ENCODE peak calls at places on chromosomes 2 and 18, in seven cellular contexts. G is epithelial cell of esophagus, P is fibroblast of mammary gland, D is OCI-LY7, O is suprapubic skin, E is AG04450, A is sigmoid colon. T is an unnamed sample.

GRCh38 chr2:95297088-95297487 is at the start of gene KCNIP3:
- DNase-seq in G (no peak), P (no peak), D (no peak), O (no peak), E (no peak), A (no peak), T (no peak)

GRCh38 chr2:144515425-144515693 is 4.6 kb downstream of the ZEB2 start:
- DNase-seq in G (no peak), P (no peak), D (no peak), O (no peak), E (no peak), A (no peak), T (no peak)

GRCh38 chr2:105595536-105595935 is 149.2 kb upstream of the NCK2 start:
- DNase-seq in G (peak), P (no peak), D (no peak), O (peak), E (no peak), A (no peak), T (no peak)

GRCh38 chr2:177983183-177983788 is 89.3 kb downstream of the PDE11A start:
- DNase-seq in G (peak), P (peak), D (peak), O (no peak), E (peak), A (no peak), T (no peak)

GRCh38 chr2:17506736-17507616 is 11.3 kb downstream of the RAD51AP2 start:
- DNase-seq in G (peak), P (peak), D (no peak), O (no peak), E (no peak), A (no peak), T (no peak)

GRCh38 chr2:120360307-120360855 is 14.4 kb downstream of the INHBB start:
- DNase-seq in G (peak), P (peak), D (no peak), O (no peak), E (no peak), A (no peak), T (peak)

GRCh38 chr2:160224060-160224459 is 24.0 kb upstream of the ITGB6 start:
- DNase-seq in G (peak), P (peak), D (no peak), O (no peak), E (peak), A (no peak), T (peak)

GRCh38 chr2:29001791-29002190 is 20.7 kb downstream of the TOGARAM2 start:
- DNase-seq in G (no peak), P (no peak), D (no peak), O (no peak), E (no peak), A (no peak), T (no peak)

GRCh38 chr18:41767960-41768359 is 187.1 kb upstream of the PIK3C3 start:
- DNase-seq in G (peak), P (peak), D (no peak), O (no peak), E (peak), A (no peak), T (no peak)

GRCh38 chr2:42888846-42889245 is 96.5 kb upstream of the HAAO start:
- DNase-seq in G (no peak), P (no peak), D (no peak), O (no peak), E (no peak), A (no peak), T (no peak)

GRCh38 chr2:8720741-8721140 is 38.9 kb downstream of the ID2 start:
- DNase-seq in G (no peak), P (no peak), D (no peak), O (no peak), E (no peak), A (no peak), T (no peak)

GRCh38 chr2:100731535-100731981 is 88.4 kb upstream of the NPAS2 start:
- DNase-seq in G (peak), P (peak), D (no peak), O (no peak), E (no peak), A (no peak), T (no peak)

GRCh38 chr2:13515254-13515653 is 798.5 kb downstream of the TRIB2 start:
- DNase-seq in G (no peak), P (no peak), D (no peak), O (no peak), E (no peak), A (no peak), T (no peak)

GRCh38 chr2:111117666-111118454 is 2.9 kb upstream of the BCL2L11 start:
- DNase-seq in G (peak), P (peak), D (no peak), O (no peak), E (peak), A (peak), T (no peak)

GRCh38 chr2:28613616-28614501 is 118.0 kb downstream of the PLB1 start:
- DNase-seq in G (peak), P (peak), D (no peak), O (no peak), E (peak), A (no peak), T (peak)

GRCh38 chr2:239379641-239380170 is 21.1 kb downstream of the HDAC4 start:
- DNase-seq in G (no peak), P (no peak), D (no peak), O (peak), E (no peak), A (peak), T (no peak)

GRCh38 chr2:112646102-112646719 is 472 bp downstream of the SLC20A1 start:
- DNase-seq in G (no peak), P (no peak), D (peak), O (no peak), E (no peak), A (peak), T (no peak)

GRCh38 chr2:170313636-170314348 is 135.8 kb downstream of the MYO3B start:
- DNase-seq in G (peak), P (peak), D (no peak), O (no peak), E (no peak), A (no peak), T (no peak)

GRCh38 chr2:241993386-241994005 is 124.0 kb downstream of the RTP5 start:
- DNase-seq in G (no peak), P (no peak), D (no peak), O (peak), E (no peak), A (no peak), T (no peak)

GRCh38 chr2:203928849-203929248 is 7.7 kb upstream of the ICOS start:
- DNase-seq in G (peak), P (peak), D (peak), O (no peak), E (no peak), A (no peak), T (no peak)

GRCh38 chr2:178829299-178829698 is 22.1 kb upstream of the TTN start:
- DNase-seq in G (no peak), P (peak), D (no peak), O (no peak), E (no peak), A (no peak), T (no peak)

GRCh38 chr2:8630676-8631464 is 51.0 kb upstream of the ID2 start:
- DNase-seq in G (no peak), P (no peak), D (no peak), O (no peak), E (no peak), A (peak), T (no peak)

GRCh38 chr18:49645836-49646235 is 84.0 kb downstream of the LIPG start:
- DNase-seq in G (no peak), P (peak), D (no peak), O (no peak), E (no peak), A (peak), T (no peak)

GRCh38 chr2:238320648-238321281 is 447 bp downstream of the TRAF3IP1 start:
- DNase-seq in G (peak), P (peak), D (peak), O (peak), E (no peak), A (peak), T (no peak)

GRCh38 chr2:25252291-25253152 is 84.1 kb upstream of the POMC start:
- DNase-seq in G (peak), P (peak), D (no peak), O (no peak), E (no peak), A (peak), T (peak)

GRCh38 chr2:217827430-217828201 is 175.2 kb downstream of the TNS1 start:
- DNase-seq in G (no peak), P (peak), D (no peak), O (no peak), E (no peak), A (no peak), T (no peak)

GRCh38 chr2:133077259-133077822 is 407.3 kb upstream of the LYPD1 start:
- DNase-seq in G (no peak), P (no peak), D (no peak), O (no peak), E (peak), A (no peak), T (no peak)

GRCh38 chr18:30908381-30908780 is 134.2 kb downstream of the DSC3 start:
- DNase-seq in G (peak), P (no peak), D (no peak), O (no peak), E (no peak), A (no peak), T (no peak)

GRCh38 chr18:48031641-48032040 is 101.2 kb upstream of the SMAD2 start:
- DNase-seq in G (no peak), P (no peak), D (no peak), O (peak), E (no peak), A (peak), T (no peak)

GRCh38 chr2:233059547-233059796 is 670 bp upstream of the INPP5D start:
- DNase-seq in G (no peak), P (no peak), D (peak), O (peak), E (no peak), A (peak), T (no peak)

GRCh38 chr2:233061007-233061590 is 957 bp downstream of the INPP5D start:
- DNase-seq in G (no peak), P (no peak), D (peak), O (peak), E (no peak), A (peak), T (no peak)

GRCh38 chr2:233058717-233059546 is 1.2 kb upstream of the INPP5D start:
- DNase-seq in G (no peak), P (no peak), D (no peak), O (peak), E (no peak), A (peak), T (no peak)

GRCh38 chr2:233060500-233061006 is 411 bp downstream of the INPP5D start:
- DNase-seq in G (no peak), P (no peak), D (peak), O (peak), E (no peak), A (no peak), T (no peak)

DNA sequence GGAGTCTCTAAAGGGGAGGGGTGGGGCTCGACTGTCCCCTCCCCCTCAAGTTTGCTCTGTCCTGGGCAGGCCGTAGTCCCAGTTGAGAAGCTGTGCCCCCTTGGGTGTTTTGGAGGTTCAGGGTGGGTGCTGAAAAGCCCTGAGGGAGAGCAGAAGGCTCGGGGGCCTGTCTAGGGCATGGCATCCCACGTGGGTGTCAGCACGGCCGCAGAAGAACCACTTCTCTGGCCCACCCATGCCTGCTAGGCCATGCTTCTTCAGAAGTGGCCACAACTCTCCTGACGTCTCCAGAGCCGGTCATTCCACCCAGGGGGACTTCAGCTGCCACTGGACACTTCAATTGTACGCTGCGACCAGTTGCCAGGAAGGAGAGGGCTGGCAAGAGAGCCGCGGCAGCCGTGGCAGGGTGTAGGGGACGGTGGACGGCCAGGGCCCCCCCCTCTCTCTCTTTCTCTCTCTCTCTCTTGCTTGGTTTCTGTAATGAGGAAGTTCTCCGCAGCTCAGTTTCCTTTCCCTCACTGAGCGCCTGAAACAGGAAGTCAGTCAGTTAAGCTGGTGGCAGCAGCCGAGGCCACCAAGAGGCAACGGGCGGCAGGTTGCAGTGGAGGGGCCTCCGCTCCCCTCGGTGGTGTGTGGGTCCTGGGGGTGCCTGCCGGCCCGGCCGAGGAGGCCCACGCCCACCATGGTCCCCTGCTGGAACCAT is at the start of gene INPP5D:
- DNase-seq in G (no peak), P (no peak), D (peak), O (peak), E (no peak), A (peak), T (no peak)
- TF ChIP-seq CTCF in G (no peak), P (no peak), D (no peak), O (no peak), E (no peak), A (no peak), T (no peak)

GRCh38 chr2:224816816-224817215 is 100.7 kb upstream of the CCDC195 start:
- DNase-seq in G (peak), P (peak), D (no peak), O (no peak), E (no peak), A (no peak), T (peak)
- H3K4me3 ChIP-seq in G (no peak), P (no peak), D (no peak), O (no peak), E (peak), A (no peak), T (no peak)

GRCh38 chr2:67585400-67585799 is 188.3 kb downstream of the ETAA1 start:
- DNase-seq in G (no peak), P (no peak), D (no peak), O (no peak), E (no peak), A (no peak), T (no peak)

GRCh38 chr2:67583185-67583584 is 186.1 kb downstream of the ETAA1 start:
- DNase-seq in G (no peak), P (no peak), D (no peak), O (no peak), E (no peak), A (no peak), T (no peak)

GRCh38 chr2:67579791-67580190 is 182.7 kb downstream of the ETAA1 start:
- DNase-seq in G (no peak), P (no peak), D (no peak), O (no peak), E (no peak), A (no peak), T (no peak)

GRCh38 chr2:67579207-67579606 is 182.1 kb downstream of the ETAA1 start:
- DNase-seq in G (no peak), P (no peak), D (no peak), O (no peak), E (no peak), A (no peak), T (no peak)

GRCh38 chr2:67581751-67582150 is 184.6 kb downstream of the ETAA1 start:
- DNase-seq in G (no peak), P (no peak), D (peak), O (no peak), E (no peak), A (no peak), T (no peak)
- TF ChIP-seq CTCF in G (no peak), P (peak), D (peak), O (no peak), E (no peak), A (no peak), T (peak)

DNA sequence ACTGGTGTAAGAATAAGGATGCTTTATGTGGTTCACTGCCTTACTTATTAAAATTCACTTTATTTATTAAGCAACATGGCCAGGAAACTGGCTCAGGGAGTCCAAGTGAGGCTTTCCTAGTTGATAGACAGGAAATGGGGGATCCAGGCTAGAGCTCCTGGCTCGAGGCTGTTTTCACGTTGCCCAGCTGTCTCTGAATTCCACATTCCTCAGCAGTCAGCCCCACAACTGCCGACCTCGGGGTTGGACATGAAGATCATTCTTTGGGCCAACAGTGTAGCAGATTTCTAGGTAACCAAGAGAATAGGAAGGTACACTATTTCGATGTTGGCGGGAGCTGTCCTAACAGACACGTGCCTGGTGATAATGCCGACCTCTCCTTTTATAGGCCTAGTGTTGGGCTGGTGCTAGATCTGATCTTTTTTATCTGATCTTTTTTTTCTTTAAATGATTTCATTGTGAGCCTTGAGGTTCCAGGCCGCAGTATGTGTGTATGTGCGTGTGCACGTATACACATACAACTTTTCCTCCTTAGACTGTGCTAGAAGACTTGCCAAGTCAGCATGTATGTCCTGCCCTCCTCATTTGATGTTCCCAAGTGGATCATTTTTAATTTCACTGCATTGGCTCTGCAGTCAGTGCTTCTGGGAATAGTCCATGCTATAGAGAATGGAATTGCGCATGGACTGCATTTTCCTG is 103.5 kb downstream of the CABLES1 start:
- DNase-seq in G (no peak), P (no peak), D (no peak), O (no peak), E (no peak), A (no peak), T (no peak)
- H3K4me3 ChIP-seq in G (no peak), P (no peak), D (peak), O (no peak), E (no peak), A (peak), T (no peak)

T was measured in retinal pigment epithelial cell.